ENCODE peak calls at places on chromosomes 16 and 17, in seven cellular contexts. One of them, this sample, is unnamed.

GRCh38 chr17:58595194-58595792 is 80.9 kb upstream of the MTMR4 start:
- DNase-seq in endodermal cell: peak
- DNase-seq in OCI-LY7: peak
- DNase-seq in PC-3: no peak
- DNase-seq in fibroblast of lung: no peak
- DNase-seq in right cardiac atrium: no peak
- DNase-seq in naive thymus-derived CD4-positive, alpha-beta T cell: no peak
- DNase-seq in this sample: no peak

GRCh38 chr17:46163316-46163715 is 29.9 kb downstream of the KANSL1 start:
- DNase-seq in endodermal cell: no peak
- DNase-seq in right cardiac atrium: no peak
- DNase-seq in fibroblast of lung: no peak
- DNase-seq in PC-3: no peak
- DNase-seq in naive thymus-derived CD4-positive, alpha-beta T cell: no peak
- DNase-seq in OCI-LY7: no peak
- DNase-seq in this sample: no peak

GRCh38 chr16:49472598-49472997 is 99.0 kb downstream of the C16orf78 start:
- DNase-seq in OCI-LY7: no peak
- DNase-seq in PC-3: no peak
- DNase-seq in naive thymus-derived CD4-positive, alpha-beta T cell: no peak
- DNase-seq in endodermal cell: peak
- DNase-seq in right cardiac atrium: no peak
- DNase-seq in fibroblast of lung: no peak
- DNase-seq in this sample: no peak

GRCh38 chr16:81443688-81444447 is 740 bp upstream of the CMIP start:
- DNase-seq in fibroblast of lung: no peak
- DNase-seq in PC-3: no peak
- DNase-seq in right cardiac atrium: peak
- DNase-seq in endodermal cell: peak
- DNase-seq in naive thymus-derived CD4-positive, alpha-beta T cell: no peak
- DNase-seq in OCI-LY7: no peak
- DNase-seq in this sample: no peak

GRCh38 chr17:50583636-50584035 is 23.1 kb downstream of the CACNA1G start:
- DNase-seq in naive thymus-derived CD4-positive, alpha-beta T cell: no peak
- DNase-seq in OCI-LY7: no peak
- DNase-seq in fibroblast of lung: no peak
- DNase-seq in endodermal cell: peak
- DNase-seq in right cardiac atrium: peak
- DNase-seq in PC-3: no peak
- DNase-seq in this sample: no peak

GRCh38 chr17:10243905-10244844 is 45.8 kb upstream of the GAS7 start:
- DNase-seq in fibroblast of lung: peak
- DNase-seq in right cardiac atrium: no peak
- DNase-seq in OCI-LY7: no peak
- DNase-seq in endodermal cell: no peak
- DNase-seq in PC-3: no peak
- DNase-seq in naive thymus-derived CD4-positive, alpha-beta T cell: no peak
- DNase-seq in this sample: no peak

GRCh38 chr17:28497931-28498330 is 8.2 kb upstream of the FOXN1 start:
- DNase-seq in OCI-LY7: no peak
- DNase-seq in PC-3: peak
- DNase-seq in endodermal cell: peak
- DNase-seq in right cardiac atrium: no peak
- DNase-seq in naive thymus-derived CD4-positive, alpha-beta T cell: no peak
- DNase-seq in fibroblast of lung: no peak
- DNase-seq in this sample: no peak

GRCh38 chr17:60717814-60718213 is 40.2 kb downstream of the BCAS3 start:
- DNase-seq in fibroblast of lung: no peak
- DNase-seq in naive thymus-derived CD4-positive, alpha-beta T cell: no peak
- DNase-seq in PC-3: no peak
- DNase-seq in OCI-LY7: no peak
- DNase-seq in endodermal cell: no peak
- DNase-seq in right cardiac atrium: no peak
- DNase-seq in this sample: no peak

GRCh38 chr16:88491560-88492310 is 38.7 kb downstream of the ZFPM1 start:
- DNase-seq in right cardiac atrium: no peak
- DNase-seq in fibroblast of lung: no peak
- DNase-seq in OCI-LY7: no peak
- DNase-seq in endodermal cell: no peak
- DNase-seq in naive thymus-derived CD4-positive, alpha-beta T cell: no peak
- DNase-seq in PC-3: no peak
- DNase-seq in this sample: no peak

GRCh38 chr17:79852748-79853147 is 13.5 kb upstream of the CBX4 start:
- DNase-seq in fibroblast of lung: peak
- DNase-seq in OCI-LY7: no peak
- DNase-seq in PC-3: peak
- DNase-seq in right cardiac atrium: no peak
- DNase-seq in naive thymus-derived CD4-positive, alpha-beta T cell: no peak
- DNase-seq in endodermal cell: no peak
- DNase-seq in this sample: peak
- H3K4me3 ChIP-seq in fibroblast of lung: peak
- H3K4me3 ChIP-seq in OCI-LY7: peak
- H3K4me3 ChIP-seq in PC-3: peak
- H3K4me3 ChIP-seq in right cardiac atrium: peak
- H3K4me3 ChIP-seq in naive thymus-derived CD4-positive, alpha-beta T cell: no peak
- H3K4me3 ChIP-seq in endodermal cell: no peak
- H3K4me3 ChIP-seq in this sample: peak

DNA sequence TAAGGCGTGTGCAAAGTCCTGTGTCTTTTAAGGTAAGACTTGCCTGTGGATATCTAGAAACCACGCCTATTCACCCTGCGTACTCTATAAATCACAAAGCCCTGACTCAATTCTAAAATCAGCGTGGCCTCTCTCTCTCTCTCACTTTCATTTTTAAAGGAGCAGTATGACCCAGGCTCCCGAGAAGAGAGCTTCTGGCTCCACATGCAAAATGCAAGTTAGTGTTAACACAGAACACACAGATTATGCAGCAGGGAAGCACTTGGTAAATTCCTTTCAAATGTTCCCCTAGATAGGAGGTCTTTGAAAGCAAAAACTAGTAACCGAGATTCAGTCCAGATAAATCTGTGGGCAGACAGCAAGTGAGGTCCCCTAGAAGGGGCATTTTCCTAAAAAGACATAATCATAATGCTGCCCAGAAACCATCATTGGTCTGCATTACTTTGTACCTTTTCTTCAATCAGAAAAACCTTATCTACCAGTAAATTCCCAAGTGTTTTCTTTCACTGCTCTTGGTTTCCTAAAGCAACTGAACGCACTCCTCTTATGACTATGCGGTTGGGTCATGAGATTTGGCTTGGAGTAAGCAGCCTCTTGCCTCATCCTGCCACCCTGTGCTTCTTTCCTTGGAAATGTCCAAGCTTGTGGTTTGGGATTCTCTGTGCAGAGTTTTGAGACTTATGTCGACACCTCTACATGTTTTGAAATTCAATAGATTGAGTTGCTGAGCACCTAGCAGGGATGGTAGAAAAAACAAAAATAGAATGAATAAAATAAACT is 31.7 kb upstream of the KCNJ2 start:
- DNase-seq in fibroblast of lung: peak
- DNase-seq in endodermal cell: peak
- DNase-seq in right cardiac atrium: peak
- DNase-seq in naive thymus-derived CD4-positive, alpha-beta T cell: no peak
- DNase-seq in OCI-LY7: peak
- DNase-seq in PC-3: peak
- DNase-seq in this sample: peak
- H3K4me3 ChIP-seq in fibroblast of lung: peak
- H3K4me3 ChIP-seq in endodermal cell: no peak
- H3K4me3 ChIP-seq in right cardiac atrium: peak
- H3K4me3 ChIP-seq in naive thymus-derived CD4-positive, alpha-beta T cell: peak
- H3K4me3 ChIP-seq in OCI-LY7: no peak
- H3K4me3 ChIP-seq in PC-3: peak
- H3K4me3 ChIP-seq in this sample: peak

DNA sequence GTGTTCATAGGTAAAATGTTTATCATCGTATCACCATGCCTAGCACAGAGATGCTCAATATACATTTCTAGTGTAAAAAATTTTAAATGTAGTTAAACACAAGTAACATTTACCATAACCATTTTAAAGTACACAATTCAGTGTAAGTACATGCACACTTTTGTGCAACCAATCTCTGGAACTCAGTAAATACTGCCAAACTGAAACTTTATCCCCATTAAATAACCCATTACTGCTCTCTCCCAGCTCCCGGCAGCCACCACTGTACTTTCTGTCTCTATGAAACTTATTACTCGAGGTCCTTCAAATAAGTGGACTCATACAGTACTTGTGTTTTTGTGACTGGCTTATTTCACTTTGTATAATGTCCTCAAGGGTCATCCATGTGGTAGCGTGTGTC is 29.0 kb downstream of the RMI2 start:
- DNase-seq in OCI-LY7: no peak
- DNase-seq in naive thymus-derived CD4-positive, alpha-beta T cell: no peak
- DNase-seq in right cardiac atrium: no peak
- DNase-seq in PC-3: no peak
- DNase-seq in endodermal cell: no peak
- DNase-seq in fibroblast of lung: peak
- DNase-seq in this sample: peak
- H3K4me3 ChIP-seq in OCI-LY7: no peak
- H3K4me3 ChIP-seq in naive thymus-derived CD4-positive, alpha-beta T cell: no peak
- H3K4me3 ChIP-seq in right cardiac atrium: no peak
- H3K4me3 ChIP-seq in PC-3: no peak
- H3K4me3 ChIP-seq in endodermal cell: no peak
- H3K4me3 ChIP-seq in fibroblast of lung: no peak
- H3K4me3 ChIP-seq in this sample: no peak

DNA sequence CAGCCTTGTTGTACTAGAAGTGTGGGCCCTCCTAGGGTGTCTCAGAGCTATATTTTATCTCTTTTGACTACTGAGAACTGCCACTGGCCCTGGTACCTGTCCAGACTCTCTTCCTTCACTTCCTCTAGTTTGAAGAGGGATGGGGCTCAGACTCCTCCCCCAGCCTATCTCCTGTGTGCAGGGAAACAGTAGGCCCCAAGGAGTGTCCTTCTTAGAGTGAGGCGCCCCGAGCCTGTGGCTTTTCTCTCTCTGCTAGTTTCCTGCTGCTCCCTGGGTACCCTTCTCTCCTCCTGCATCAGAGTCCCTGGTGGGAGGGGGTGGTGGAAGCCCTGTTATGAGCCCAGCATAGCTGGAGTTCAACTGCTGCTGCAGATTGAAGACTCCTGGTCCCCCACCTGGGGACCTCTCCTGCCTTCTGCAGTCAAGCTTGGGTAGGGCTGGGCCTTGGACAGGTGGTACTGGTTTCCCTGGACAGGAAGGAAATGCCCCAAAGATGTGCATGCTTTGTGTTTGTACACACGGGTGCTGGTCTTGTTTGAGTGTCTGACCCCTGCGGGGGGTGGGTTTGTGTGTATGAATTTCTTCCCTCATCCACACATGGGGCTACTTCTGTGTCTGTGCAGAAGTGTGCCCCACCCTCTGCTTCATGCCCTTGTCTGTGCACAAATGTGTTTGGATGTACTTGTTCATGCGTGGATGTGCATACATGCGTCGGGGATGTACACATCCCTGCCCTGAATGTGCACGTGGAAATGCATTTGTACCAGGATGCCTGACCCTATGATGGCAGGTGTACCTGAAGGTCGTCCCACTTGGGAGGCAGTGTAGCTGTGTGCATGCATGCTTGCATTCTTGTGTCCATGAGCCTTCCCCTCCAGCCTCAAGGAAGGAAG is 6.9 kb downstream of the RARA start:
- DNase-seq in OCI-LY7: no peak
- DNase-seq in PC-3: no peak
- DNase-seq in fibroblast of lung: no peak
- DNase-seq in right cardiac atrium: no peak
- DNase-seq in endodermal cell: peak
- DNase-seq in naive thymus-derived CD4-positive, alpha-beta T cell: peak
- DNase-seq in this sample: no peak
- H3K4me3 ChIP-seq in OCI-LY7: no peak
- H3K4me3 ChIP-seq in PC-3: peak
- H3K4me3 ChIP-seq in fibroblast of lung: no peak
- H3K4me3 ChIP-seq in right cardiac atrium: no peak
- H3K4me3 ChIP-seq in endodermal cell: no peak
- H3K4me3 ChIP-seq in naive thymus-derived CD4-positive, alpha-beta T cell: no peak
- H3K4me3 ChIP-seq in this sample: peak